ENCODE peak calls at places on chromosomes 13 and 19, in seven cellular contexts. X is kidney; P is NCI-H1436; Z is stimulated activated CD4-positive, alpha-beta T cell treated with anti-CD3 and anti-CD28 coated beads, Interleukin-2, amount 100 ng/mL, for 24 hours; Q is HEK293T; J is CD8-positive, alpha-beta memory T cell; A is HTR-8/SVneo. W is an unnamed sample.

GRCh38 chr13:83798731-83799130 is 83.5 kb downstream of the SLITRK1 start:
- DNase-seq in P (no peak), Z (no peak), X (no peak), J (no peak), Q (no peak), A (peak), W (peak)

GRCh38 chr19:32916969-32917611 is 47.5 kb upstream of the SLC7A9 start:
- DNase-seq in A (no peak), P (no peak), X (no peak), J (no peak), Q (no peak), Z (no peak), W (no peak)

GRCh38 chr19:50490991-50491472 is 14.4 kb upstream of the GARIN5A start:
- DNase-seq in Z (no peak), Q (no peak), A (no peak), X (peak), P (no peak), J (no peak), W (no peak)

GRCh38 chr13:101757446-101758039 is 305.1 kb downstream of the ITGBL1 start:
- DNase-seq in X (no peak), P (peak), A (peak), Z (no peak), Q (peak), J (peak), W (peak)

GRCh38 chr19:17671906-17672305 is 16.2 kb downstream of the UNC13A start:
- DNase-seq in Q (peak), Z (peak), A (no peak), X (no peak), J (no peak), P (no peak), W (no peak)

GRCh38 chr19:14536926-14537692 is 7.7 kb downstream of the TECR start:
- DNase-seq in J (peak), X (peak), P (no peak), Z (peak), A (no peak), Q (peak), W (peak)

GRCh38 chr13:31638577-31638976 is 100.7 kb upstream of the RXFP2 start:
- DNase-seq in Q (no peak), A (peak), P (no peak), Z (no peak), X (no peak), J (no peak), W (peak)

GRCh38 chr19:58009666-58010301 is 7.2 kb upstream of the ZNF606 start:
- DNase-seq in J (peak), X (peak), Q (no peak), P (peak), A (peak), Z (peak), W (peak)

GRCh38 chr13:78238911-78239310 is 320.3 kb upstream of the EDNRB start:
- DNase-seq in J (no peak), X (no peak), A (no peak), Q (no peak), Z (no peak), P (no peak), W (no peak)

GRCh38 chr13:97780486-97780885 is 173.0 kb upstream of the IPO5 start:
- DNase-seq in J (no peak), Z (no peak), X (no peak), A (no peak), Q (no peak), P (no peak), W (no peak)

GRCh38 chr13:46386426-46386995 is 541 bp downstream of the RUBCNL start:
- DNase-seq in J (no peak), A (no peak), P (no peak), Q (peak), Z (no peak), X (no peak), W (no peak)

GRCh38 chr13:80630685-80631121 is 289.8 kb upstream of the SPRY2 start:
- DNase-seq in Z (no peak), P (no peak), J (no peak), A (no peak), Q (no peak), X (no peak), W (no peak)

GRCh38 chr19:43595605-43595998 is 332 bp downstream of the IRGQ start:
- DNase-seq in X (no peak), Q (no peak), J (no peak), A (no peak), P (no peak), Z (peak), W (no peak)

GRCh38 chr19:5651361-5651760 is 28.5 kb downstream of the SAFB start:
- DNase-seq in P (no peak), Q (no peak), Z (no peak), J (no peak), A (no peak), X (no peak), W (no peak)

GRCh38 chr13:40275155-40275554 is 391.3 kb downstream of the FOXO1 start:
- DNase-seq in Q (no peak), X (no peak), J (no peak), A (no peak), Z (no peak), P (no peak), W (no peak)

GRCh38 chr13:32491028-32491427 is 47.6 kb downstream of the N4BP2L2 start:
- DNase-seq in Z (no peak), Q (no peak), A (no peak), X (no peak), J (no peak), P (no peak), W (no peak)

GRCh38 chr13:67769063-67769986 is 539.2 kb upstream of the PCDH9 start:
- DNase-seq in J (no peak), X (peak), Z (no peak), Q (no peak), A (no peak), P (no peak), W (no peak)